ENCODE peak calls at places on chromosomes 4 and X, in six cellular contexts. L is stomach, Q is hepatocyte, J is K562, O is psoas muscle, V is left lung. T is an unnamed sample.

GRCh38 chrX:100643943-100644587 is at the start of gene SRPX2:
- DNase-seq in L (no peak), Q (peak; percentile 74), J (no peak), O (peak; percentile 45), V (no peak), T (no peak)

GRCh38 chr4:183903021-183903760 is 1.9 kb upstream of the STOX2 start:
- DNase-seq in L (no peak), Q (no peak), J (no peak), O (no peak), V (no peak), T (no peak)

GRCh38 chr4:100113732-100114131 is 76.5 kb downstream of the DDIT4L start:
- DNase-seq in L (no peak), Q (no peak), J (no peak), O (no peak), V (no peak), T (no peak)

GRCh38 chr4:121154103-121154515 is 10.0 kb downstream of the TNIP3 start:
- DNase-seq in L (no peak), Q (no peak), J (no peak), O (no peak), V (no peak), T (no peak)

GRCh38 chr4:26288308-26288982 is 32.4 kb upstream of the RBPJ start:
- DNase-seq in L (no peak), Q (no peak), J (no peak), O (no peak), V (no peak), T (no peak)

GRCh38 chr4:116016201-116016600 is 902.8 kb upstream of the NDST4 start:
- DNase-seq in L (peak; percentile 81), Q (no peak), J (no peak), O (peak; percentile 14), V (no peak), T (no peak)

GRCh38 chrX:75603833-75604232 is 81.0 kb upstream of the ZDHHC15 start:
- DNase-seq in L (no peak), Q (peak; percentile 45), J (peak; percentile 24), O (no peak), V (no peak), T (no peak)

GRCh38 chr4:45910511-45910910 is 213.3 kb downstream of the GABRG1 start:
- DNase-seq in L (no peak), Q (no peak), J (no peak), O (no peak), V (no peak), T (no peak)

GRCh38 chr4:99504804-99505502 is 5.9 kb upstream of the C4orf17 start:
- DNase-seq in L (no peak), Q (no peak), J (no peak), O (no peak), V (no peak), T (no peak)

GRCh38 chr4:10082459-10083272 is 33.9 kb downstream of the WDR1 start:
- DNase-seq in L (peak; percentile 21), Q (no peak), J (no peak), O (no peak), V (no peak), T (no peak)

GRCh38 chrX:9847071-9847470 is 60.8 kb downstream of the SHROOM2 start:
- DNase-seq in L (no peak), Q (peak; percentile 58), J (no peak), O (no peak), V (no peak), T (no peak)

DNA sequence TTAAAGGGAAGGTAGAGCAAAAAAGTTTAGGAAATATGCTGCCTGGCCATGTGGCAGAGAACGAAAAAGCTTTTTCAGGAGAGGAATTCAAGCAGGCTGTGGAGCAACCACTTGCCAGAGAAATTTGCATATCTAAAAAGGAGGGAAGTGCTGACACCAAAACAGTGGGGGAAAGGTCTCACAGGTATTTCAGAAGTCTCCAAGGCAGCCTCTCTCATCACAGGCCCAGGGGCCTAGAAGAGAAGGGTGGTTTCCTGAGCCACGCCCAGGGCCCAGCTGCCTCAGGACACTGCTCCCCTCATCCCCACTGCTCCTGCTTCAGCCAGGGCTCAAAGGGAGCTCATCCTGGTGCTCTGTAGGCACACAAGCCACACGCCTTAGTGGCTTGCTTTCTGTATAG is 29.9 kb upstream of the STS start:
- DNase-seq in L (no peak), Q (no peak), J (no peak), O (no peak), V (no peak), T (no peak)
- H3K27ac ChIP-seq in L (peak overlapping the region; percentile 32), Q (no peak overlapping the region), J (no peak overlapping the region), O (peak overlapping the region; percentile 9), V (no peak overlapping the region), T (no peak overlapping the region)

DNA sequence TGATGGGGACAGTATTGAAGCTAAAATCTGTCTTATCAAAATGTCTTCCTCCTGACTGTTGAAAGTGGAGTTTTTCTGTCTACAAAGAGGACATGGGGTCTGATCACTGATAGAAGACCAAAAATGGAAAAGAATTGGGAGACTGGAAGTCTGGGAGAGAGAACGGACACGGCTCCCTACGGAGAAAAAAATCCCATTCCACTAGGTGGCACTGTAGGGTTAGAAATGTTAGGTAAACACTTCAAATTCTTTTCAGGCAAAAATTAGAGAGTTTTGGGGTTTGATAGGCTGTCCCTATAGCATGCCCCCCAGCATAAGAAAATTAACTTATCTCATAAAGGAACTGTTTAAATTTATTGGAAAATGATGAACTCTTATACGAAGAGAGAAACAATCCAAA is 200.5 kb downstream of the FAM133A start:
- DNase-seq in L (no peak), Q (peak; percentile 72), J (peak; percentile 3), O (no peak), V (no peak), T (no peak)
- TF ChIP-seq CTCF in L (no peak), Q (peak; percentile 90), J (no peak), O (peak; percentile 39), V (peak; percentile 29), T (no peak)

GRCh38 chrX:24002167-24002566 is 24.8 kb downstream of the KLHL15 start:
- DNase-seq in L (no peak), Q (no peak), J (no peak), O (no peak), V (no peak), T (no peak)
- H3K27ac ChIP-seq in L (no peak overlapping the region), Q (no peak overlapping the region), J (no peak overlapping the region), O (no peak overlapping the region), V (no peak overlapping the region), T (no peak overlapping the region)

GRCh38 chr4:126582737-126583136 is 1050.0 kb upstream of the INTU start:
- DNase-seq in L (no peak), Q (peak; percentile 3), J (no peak), O (no peak), V (peak; percentile 24), T (no peak)
- TF ChIP-seq CTCF in L (no peak), Q (no peak), J (no peak), O (no peak), V (no peak), T (no peak)

DNA sequence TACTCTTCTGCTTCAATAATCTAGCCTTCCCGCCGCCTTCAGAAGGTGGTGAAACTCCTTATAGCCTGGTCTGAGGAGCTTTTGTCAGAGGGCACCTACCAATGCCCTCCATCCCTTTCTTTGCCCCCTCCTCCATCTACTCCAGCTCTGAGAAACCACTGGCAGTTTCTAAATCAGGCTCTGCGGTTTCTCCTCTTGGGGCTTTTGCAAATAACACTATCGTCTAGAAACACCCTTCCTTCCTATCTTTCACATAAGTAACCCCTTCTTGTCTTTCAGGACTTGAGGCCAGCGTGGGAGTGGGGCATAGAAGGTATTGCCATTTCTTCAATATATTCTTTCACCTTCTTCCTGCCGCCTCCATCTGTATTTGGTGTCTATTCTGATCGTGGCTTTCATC is 1.2 kb upstream of the EFHC2 start:
- DNase-seq in L (no peak), Q (no peak), J (peak; percentile 63), O (no peak), V (no peak), T (peak; percentile 13)
- H3K27ac ChIP-seq in L (peak overlapping the region; percentile 63), Q (peak overlapping the region; percentile 10), J (peak overlapping the region; percentile 74), O (no peak overlapping the region), V (no peak overlapping the region), T (peak overlapping the region; percentile 84)

GRCh38 chr4:38489924-38490639 is 173.9 kb upstream of the KLF3 start:
- DNase-seq in L (peak; percentile 52), Q (peak; percentile 37), J (no peak), O (no peak), V (no peak), T (no peak)
- TF ChIP-seq CTCF in L (no peak), Q (no peak), J (no peak), O (no peak), V (no peak), T (no peak)

GRCh38 chr4:55545133-55545532 is 1.6 kb downstream of the CLOCK start:
- DNase-seq in L (no peak), Q (no peak), J (no peak), O (no peak), V (no peak), T (no peak)

GRCh38 chr4:55547461-55547770 is 707 bp upstream of the CLOCK start:
- DNase-seq in L (no peak), Q (peak; percentile 61), J (no peak), O (no peak), V (peak; percentile 80), T (no peak)

GRCh38 chr4:55546633-55547460 is at the start of gene CLOCK:
- DNase-seq in L (peak; percentile 84), Q (peak; percentile 95), J (peak; percentile 89), O (peak; percentile 91), V (peak; percentile 96), T (peak; percentile 82)

GRCh38 chr4:55545681-55546632 is 752 bp downstream of the CLOCK start:
- DNase-seq in L (peak; percentile 83), Q (peak; percentile 87), J (peak; percentile 74), O (peak; percentile 84), V (peak; percentile 95), T (peak; percentile 77)

DNA sequence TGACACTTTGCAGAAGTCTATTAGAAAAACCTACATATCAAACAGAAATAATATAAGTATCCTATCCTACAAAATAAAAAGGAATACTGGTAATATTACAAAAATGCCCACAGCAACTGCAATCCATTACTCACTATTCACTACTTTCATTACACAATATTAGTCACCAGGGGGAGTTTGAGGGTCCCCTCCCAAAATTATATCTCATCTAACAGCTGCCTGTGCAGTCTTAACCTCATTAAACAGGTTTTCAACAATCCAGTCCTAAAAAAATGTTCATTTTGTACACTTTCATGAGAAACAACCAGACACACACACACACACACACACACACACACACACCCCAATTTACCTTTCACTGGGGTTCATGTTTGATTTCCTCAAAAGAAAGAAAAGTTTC is 2.9 kb downstream of the CLOCK start:
- DNase-seq in L (no peak), Q (no peak), J (peak; percentile 38), O (no peak), V (no peak), T (no peak)
- H3K27ac ChIP-seq in L (no peak overlapping the region), Q (peak overlapping the region; percentile 96), J (peak overlapping the region; percentile 91), O (no peak overlapping the region), V (no peak overlapping the region), T (no peak overlapping the region)

GRCh38 chrX:15493118-15494082 is at the start of gene PIR:
- DNase-seq in L (peak; percentile 89), Q (peak; percentile 96), J (peak; percentile 91), O (peak; percentile 89), V (peak; percentile 96), T (peak; percentile 31)
- TF ChIP-seq CTCF in L (no peak), Q (peak; percentile 65), J (peak; percentile 82), O (peak; percentile 34), V (no peak), T (no peak)

GRCh38 chrX:25523574-25523973 is 507.8 kb upstream of the ARX start:
- DNase-seq in L (no peak), Q (peak; percentile 65), J (no peak), O (no peak), V (no peak), T (no peak)
- H3K27ac ChIP-seq in L (no peak overlapping the region), Q (peak overlapping the region; percentile 62), J (no peak overlapping the region), O (no peak overlapping the region), V (no peak overlapping the region), T (no peak overlapping the region)